ENCODE peak calls at places on chromosome 5, in ten cellular contexts. One of them, this sample, is unnamed.

GRCh38 chr5:53110156-53110555 is 599 bp upstream of the MOCS2 start:
- DNase-seq in NT2/D1: no peak
- DNase-seq in left ventricle myocardium inferior: no peak
- DNase-seq in DND-41: no peak
- DNase-seq in uterus: no peak
- DNase-seq in GM06990: no peak
- DNase-seq in small intestine: no peak
- DNase-seq in sigmoid colon: no peak
- DNase-seq in brain microvascular endothelial cell: no peak
- DNase-seq in body of pancreas: no peak
- DNase-seq in this sample: no peak

GRCh38 chr5:6371079-6371810 is 7.1 kb downstream of the MED10 start:
- DNase-seq in left ventricle myocardium inferior: no peak
- DNase-seq in uterus: no peak
- DNase-seq in GM06990: no peak
- DNase-seq in small intestine: no peak
- DNase-seq in sigmoid colon: no peak
- DNase-seq in NT2/D1: no peak
- DNase-seq in DND-41: no peak
- DNase-seq in body of pancreas: no peak
- DNase-seq in brain microvascular endothelial cell: no peak
- DNase-seq in this sample: no peak

GRCh38 chr5:32144637-32145207 is 29.4 kb downstream of the GOLPH3 start:
- DNase-seq in GM06990: no peak
- DNase-seq in left ventricle myocardium inferior: peak; percentile 46
- DNase-seq in small intestine: no peak
- DNase-seq in DND-41: no peak
- DNase-seq in sigmoid colon: no peak
- DNase-seq in NT2/D1: no peak
- DNase-seq in brain microvascular endothelial cell: no peak
- DNase-seq in body of pancreas: no peak
- DNase-seq in uterus: no peak
- DNase-seq in this sample: no peak

GRCh38 chr5:160293386-160293785 is 19.0 kb downstream of the CCNJL start:
- DNase-seq in body of pancreas: no peak
- DNase-seq in brain microvascular endothelial cell: no peak
- DNase-seq in sigmoid colon: no peak
- DNase-seq in NT2/D1: no peak
- DNase-seq in left ventricle myocardium inferior: no peak
- DNase-seq in uterus: no peak
- DNase-seq in small intestine: no peak
- DNase-seq in DND-41: no peak
- DNase-seq in GM06990: no peak
- DNase-seq in this sample: no peak

GRCh38 chr5:26864061-26864460 is 174.3 kb downstream of the CDH9 start:
- DNase-seq in sigmoid colon: no peak
- DNase-seq in brain microvascular endothelial cell: no peak
- DNase-seq in uterus: no peak
- DNase-seq in GM06990: no peak
- DNase-seq in small intestine: no peak
- DNase-seq in NT2/D1: no peak
- DNase-seq in left ventricle myocardium inferior: no peak
- DNase-seq in DND-41: no peak
- DNase-seq in body of pancreas: no peak
- DNase-seq in this sample: no peak

GRCh38 chr5:124408738-124409453 is 337.5 kb downstream of the ZNF608 start:
- DNase-seq in body of pancreas: no peak
- DNase-seq in NT2/D1: no peak
- DNase-seq in brain microvascular endothelial cell: no peak
- DNase-seq in small intestine: no peak
- DNase-seq in GM06990: no peak
- DNase-seq in DND-41: no peak
- DNase-seq in left ventricle myocardium inferior: no peak
- DNase-seq in uterus: no peak
- DNase-seq in sigmoid colon: no peak
- DNase-seq in this sample: no peak

GRCh38 chr5:61319388-61320146 is 12.5 kb upstream of the ZSWIM6 start:
- DNase-seq in DND-41: no peak
- DNase-seq in small intestine: peak; percentile 54
- DNase-seq in sigmoid colon: no peak
- DNase-seq in uterus: no peak
- DNase-seq in GM06990: peak; percentile 73
- DNase-seq in brain microvascular endothelial cell: no peak
- DNase-seq in body of pancreas: peak; percentile 59
- DNase-seq in NT2/D1: no peak
- DNase-seq in left ventricle myocardium inferior: no peak
- DNase-seq in this sample: peak; percentile 36

GRCh38 chr5:31731016-31731415 is 92.1 kb downstream of the PDZD2 start:
- DNase-seq in GM06990: no peak
- DNase-seq in small intestine: no peak
- DNase-seq in body of pancreas: no peak
- DNase-seq in DND-41: no peak
- DNase-seq in brain microvascular endothelial cell: no peak
- DNase-seq in NT2/D1: peak; percentile 75
- DNase-seq in left ventricle myocardium inferior: no peak
- DNase-seq in uterus: no peak
- DNase-seq in sigmoid colon: no peak
- DNase-seq in this sample: no peak

GRCh38 chr5:11459716-11460115 is 444.5 kb downstream of the CTNND2 start:
- DNase-seq in brain microvascular endothelial cell: no peak
- DNase-seq in sigmoid colon: no peak
- DNase-seq in small intestine: no peak
- DNase-seq in uterus: no peak
- DNase-seq in body of pancreas: no peak
- DNase-seq in DND-41: no peak
- DNase-seq in left ventricle myocardium inferior: no peak
- DNase-seq in NT2/D1: no peak
- DNase-seq in GM06990: no peak
- DNase-seq in this sample: no peak

GRCh38 chr5:109594217-109594616 is 95.5 kb upstream of the MAN2A1 start:
- DNase-seq in DND-41: no peak
- DNase-seq in sigmoid colon: no peak
- DNase-seq in uterus: no peak
- DNase-seq in NT2/D1: no peak
- DNase-seq in left ventricle myocardium inferior: no peak
- DNase-seq in GM06990: no peak
- DNase-seq in small intestine: no peak
- DNase-seq in brain microvascular endothelial cell: no peak
- DNase-seq in body of pancreas: no peak
- DNase-seq in this sample: no peak

GRCh38 chr5:168656633-168657032 is 77.5 kb upstream of the PANK3 start:
- DNase-seq in NT2/D1: no peak
- DNase-seq in small intestine: peak; percentile 94
- DNase-seq in DND-41: no peak
- DNase-seq in body of pancreas: no peak
- DNase-seq in sigmoid colon: no peak
- DNase-seq in brain microvascular endothelial cell: no peak
- DNase-seq in uterus: no peak
- DNase-seq in GM06990: no peak
- DNase-seq in left ventricle myocardium inferior: no peak
- DNase-seq in this sample: no peak

GRCh38 chr5:178232124-178232919 is at the start of gene PHYKPL:
- DNase-seq in brain microvascular endothelial cell: peak; percentile 33
- DNase-seq in left ventricle myocardium inferior: peak; percentile 76
- DNase-seq in uterus: peak; percentile 63
- DNase-seq in NT2/D1: no peak
- DNase-seq in DND-41: peak; percentile 85
- DNase-seq in body of pancreas: peak; percentile 81
- DNase-seq in sigmoid colon: peak; percentile 86
- DNase-seq in GM06990: peak; percentile 84
- DNase-seq in small intestine: peak; percentile 64
- DNase-seq in this sample: peak; percentile 80

GRCh38 chr5:132134384-132134783 is 60.8 kb downstream of the CSF2 start:
- DNase-seq in DND-41: no peak
- DNase-seq in sigmoid colon: no peak
- DNase-seq in body of pancreas: no peak
- DNase-seq in NT2/D1: no peak
- DNase-seq in GM06990: no peak
- DNase-seq in brain microvascular endothelial cell: peak; percentile 9
- DNase-seq in uterus: no peak
- DNase-seq in small intestine: peak; percentile 9
- DNase-seq in left ventricle myocardium inferior: no peak
- DNase-seq in this sample: no peak

GRCh38 chr5:14450055-14450524 is 131.5 kb upstream of the OTULINL start:
- DNase-seq in left ventricle myocardium inferior: peak; percentile 69
- DNase-seq in body of pancreas: peak; percentile 38
- DNase-seq in brain microvascular endothelial cell: peak; percentile 97
- DNase-seq in DND-41: no peak
- DNase-seq in NT2/D1: no peak
- DNase-seq in uterus: peak; percentile 77
- DNase-seq in GM06990: no peak
- DNase-seq in small intestine: peak; percentile 3
- DNase-seq in sigmoid colon: peak; percentile 90
- DNase-seq in this sample: no peak

GRCh38 chr5:172303090-172303995 is 19.8 kb upstream of the UBTD2 start:
- DNase-seq in sigmoid colon: no peak
- DNase-seq in body of pancreas: no peak
- DNase-seq in uterus: no peak
- DNase-seq in brain microvascular endothelial cell: no peak
- DNase-seq in small intestine: no peak
- DNase-seq in NT2/D1: no peak
- DNase-seq in GM06990: no peak
- DNase-seq in left ventricle myocardium inferior: no peak
- DNase-seq in DND-41: no peak
- DNase-seq in this sample: no peak

DNA sequence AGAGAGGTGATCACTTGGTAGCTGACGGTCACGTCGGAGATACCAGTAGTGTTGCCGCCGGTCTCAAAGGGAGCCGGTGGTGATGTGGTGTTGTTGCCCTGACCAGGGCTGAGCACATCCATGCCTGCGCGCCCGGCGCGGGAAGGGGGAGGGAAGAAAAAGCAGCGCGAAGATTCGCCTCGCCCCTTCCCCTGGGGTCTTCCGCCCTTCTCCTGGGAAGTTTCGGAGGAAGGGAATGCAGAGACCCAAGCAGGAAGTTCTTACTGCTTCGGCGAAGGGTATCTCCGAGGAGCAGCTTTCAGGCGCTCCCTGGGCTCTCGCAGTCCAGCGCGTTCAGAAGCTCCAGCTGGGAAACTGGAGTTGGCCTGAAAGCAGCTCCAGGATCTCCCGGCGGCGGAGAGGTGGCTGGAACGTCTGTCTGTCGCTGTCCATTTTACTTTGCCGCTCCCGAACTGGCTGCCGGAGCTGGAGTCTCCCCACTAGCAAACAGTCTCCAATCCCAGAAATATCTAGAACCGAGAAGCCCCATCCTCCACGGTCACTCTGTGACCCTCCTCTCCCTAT is 565 bp downstream of the HTR1A start:
- DNase-seq in sigmoid colon: no peak
- DNase-seq in NT2/D1: no peak
- DNase-seq in DND-41: no peak
- DNase-seq in left ventricle myocardium inferior: no peak
- DNase-seq in body of pancreas: no peak
- DNase-seq in GM06990: no peak
- DNase-seq in small intestine: no peak
- DNase-seq in uterus: no peak
- DNase-seq in brain microvascular endothelial cell: no peak
- DNase-seq in this sample: no peak
- H3K4me3 ChIP-seq in sigmoid colon: no peak overlapping the region
- H3K4me3 ChIP-seq in NT2/D1: peak overlapping the region; percentile 18
- H3K4me3 ChIP-seq in DND-41: no peak overlapping the region
- H3K4me3 ChIP-seq in left ventricle myocardium inferior: no peak overlapping the region
- H3K4me3 ChIP-seq in body of pancreas: no peak overlapping the region
- H3K4me3 ChIP-seq in GM06990: no peak overlapping the region
- H3K4me3 ChIP-seq in small intestine: no peak overlapping the region
- H3K4me3 ChIP-seq in uterus: no peak overlapping the region
- H3K4me3 ChIP-seq in brain microvascular endothelial cell: no peak overlapping the region
- H3K4me3 ChIP-seq in this sample: no peak overlapping the region

DNA sequence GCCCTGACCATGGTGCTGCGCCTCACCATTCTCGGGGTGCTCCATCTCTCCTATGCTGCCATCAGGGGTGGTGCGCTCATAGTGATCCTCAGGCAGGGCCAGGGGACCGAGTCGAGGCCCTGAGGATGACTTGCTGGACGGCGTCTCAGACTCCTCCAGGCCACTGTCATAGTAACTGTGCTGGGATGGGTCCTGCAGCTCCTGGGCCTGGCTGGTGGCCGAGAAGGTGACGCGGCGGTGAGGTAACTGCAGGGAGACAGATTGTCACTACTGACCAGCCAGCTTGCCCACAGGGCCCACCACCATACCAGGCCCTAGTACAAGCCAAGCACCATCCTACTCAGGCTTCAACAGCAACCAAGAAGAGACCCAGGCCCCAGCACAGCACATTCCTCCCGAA is 21.0 kb downstream of the PCDH1 start:
- DNase-seq in NT2/D1: no peak
- DNase-seq in brain microvascular endothelial cell: no peak
- DNase-seq in left ventricle myocardium inferior: no peak
- DNase-seq in DND-41: no peak
- DNase-seq in uterus: no peak
- DNase-seq in sigmoid colon: no peak
- DNase-seq in body of pancreas: no peak
- DNase-seq in GM06990: no peak
- DNase-seq in small intestine: no peak
- DNase-seq in this sample: no peak
- H3K27me3 ChIP-seq in NT2/D1: no peaks in the 10 kb centered on the region
- H3K27me3 ChIP-seq in brain microvascular endothelial cell: peaks cover 3% of the 10 kb centered on the region
- H3K27me3 ChIP-seq in left ventricle myocardium inferior: no peaks in the 10 kb centered on the region
- H3K27me3 ChIP-seq in DND-41: peaks cover 11% of the 10 kb centered on the region
- H3K27me3 ChIP-seq in uterus: no peaks in the 10 kb centered on the region
- H3K27me3 ChIP-seq in sigmoid colon: no peaks in the 10 kb centered on the region
- H3K27me3 ChIP-seq in body of pancreas: no peaks in the 10 kb centered on the region
- H3K27me3 ChIP-seq in GM06990: peaks cover 2% of the 10 kb centered on the region
- H3K27me3 ChIP-seq in small intestine: no peaks in the 10 kb centered on the region
- H3K27me3 ChIP-seq in this sample: no peaks in the 10 kb centered on the region

DNA sequence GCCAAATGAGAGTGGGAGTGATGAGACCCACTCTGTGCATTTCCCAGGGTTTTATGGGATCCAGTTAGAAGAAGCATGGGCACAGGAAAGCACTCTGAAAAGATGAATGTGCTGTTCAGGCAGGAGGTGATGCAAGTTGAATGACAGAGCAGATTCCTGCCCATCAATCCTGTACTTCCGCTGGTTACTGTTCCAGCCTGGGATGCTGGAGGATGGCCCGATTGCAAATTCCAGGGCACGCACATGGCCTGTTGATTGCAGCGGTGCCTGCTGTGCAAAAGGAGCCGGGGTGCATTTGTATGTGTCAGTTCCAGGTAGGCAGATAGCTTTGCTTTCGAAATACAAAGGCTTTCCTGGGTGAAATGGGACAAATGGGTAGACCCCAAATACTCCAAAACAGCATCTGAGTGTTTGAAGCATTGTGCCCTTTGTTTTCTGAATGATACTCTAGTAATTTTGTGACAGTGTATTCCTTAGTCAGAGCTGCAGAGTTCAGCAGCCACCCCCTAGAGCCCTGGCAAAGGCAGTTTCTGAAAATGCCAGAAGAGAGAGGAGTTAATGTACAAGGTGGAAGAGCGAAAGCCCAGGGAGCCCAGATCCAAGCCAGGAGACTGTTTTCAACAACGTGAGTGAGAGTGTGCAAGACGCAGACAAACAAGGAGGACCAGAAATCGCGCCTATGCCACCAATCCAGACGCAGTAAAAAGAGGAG is 454.2 kb upstream of the CLINT1 start:
- DNase-seq in small intestine: no peak
- DNase-seq in uterus: no peak
- DNase-seq in brain microvascular endothelial cell: no peak
- DNase-seq in body of pancreas: no peak
- DNase-seq in NT2/D1: no peak
- DNase-seq in left ventricle myocardium inferior: no peak
- DNase-seq in GM06990: no peak
- DNase-seq in sigmoid colon: no peak
- DNase-seq in DND-41: no peak
- DNase-seq in this sample: no peak
- H3K4me3 ChIP-seq in small intestine: no peak overlapping the region
- H3K4me3 ChIP-seq in uterus: no peak overlapping the region
- H3K4me3 ChIP-seq in brain microvascular endothelial cell: no peak overlapping the region
- H3K4me3 ChIP-seq in body of pancreas: no peak overlapping the region
- H3K4me3 ChIP-seq in NT2/D1: no peak overlapping the region
- H3K4me3 ChIP-seq in left ventricle myocardium inferior: no peak overlapping the region
- H3K4me3 ChIP-seq in GM06990: no peak overlapping the region
- H3K4me3 ChIP-seq in sigmoid colon: no peak overlapping the region
- H3K4me3 ChIP-seq in DND-41: no peak overlapping the region
- H3K4me3 ChIP-seq in this sample: no peak overlapping the region

GRCh38 chr5:135030691-135031145 is 3.3 kb downstream of the PITX1 start:
- DNase-seq in NT2/D1: no peak
- DNase-seq in sigmoid colon: no peak
- DNase-seq in DND-41: no peak
- DNase-seq in GM06990: no peak
- DNase-seq in uterus: no peak
- DNase-seq in brain microvascular endothelial cell: no peak
- DNase-seq in left ventricle myocardium inferior: no peak
- DNase-seq in small intestine: peak; percentile 61
- DNase-seq in body of pancreas: no peak
- DNase-seq in this sample: no peak
- H3K27me3 ChIP-seq in NT2/D1: peaks cover 89% of the 10 kb centered on the region
- H3K27me3 ChIP-seq in sigmoid colon: peaks cover 75% of the 10 kb centered on the region
- H3K27me3 ChIP-seq in DND-41: no peaks in the 10 kb centered on the region
- H3K27me3 ChIP-seq in GM06990: peaks cover 2% of the 10 kb centered on the region
- H3K27me3 ChIP-seq in uterus: peaks cover 26% of the 10 kb centered on the region
- H3K27me3 ChIP-seq in brain microvascular endothelial cell: peaks cover 86% of the 10 kb centered on the region
- H3K27me3 ChIP-seq in left ventricle myocardium inferior: peaks cover 100% of the 10 kb centered on the region
- H3K27me3 ChIP-seq in small intestine: peaks cover 15% of the 10 kb centered on the region
- H3K27me3 ChIP-seq in body of pancreas: no peaks in the 10 kb centered on the region
- H3K27me3 ChIP-seq in this sample: peaks cover 100% of the 10 kb centered on the region